ENCODE peak calls at places on chromosomes 3 and 15, in four cellular contexts. J is K562, H is H1, P is HepG2. I is an unnamed sample.

GRCh38 chr15:101393172-101393571 is 96.3 kb downstream of the PCSK6 start:
- DNase-seq in J (no peak), P (no peak), H (no peak), I (no peak)

GRCh38 chr15:62607643-62608042 is 434.9 kb upstream of the TPM1 start:
- DNase-seq in P (no peak), J (no peak), H (no peak), I (no peak)

GRCh38 chr3:187669675-187670504 is at the start of gene SST:
- DNase-seq in P (peak; percentile 16), J (peak; percentile 37), H (no peak), I (peak; percentile 90)

GRCh38 chr15:73717802-73718201 is 33.6 kb downstream of the CD276 start:
- DNase-seq in H (no peak), P (no peak), J (no peak), I (peak; percentile 49)

GRCh38 chr15:73838795-73839565 is 34.4 kb upstream of the TBC1D21 start:
- DNase-seq in H (no peak), J (no peak), P (no peak), I (no peak)

GRCh38 chr3:183298708-183299153 is 45.7 kb downstream of the B3GNT5 start:
- DNase-seq in H (no peak), J (peak; percentile 61), P (no peak), I (peak; percentile 33)

GRCh38 chr15:63212050-63212973 is 22.9 kb downstream of the RAB8B start:
- DNase-seq in J (peak; percentile 67), H (no peak), P (peak; percentile 39), I (no peak)

GRCh38 chr3:147958754-147959153 is 549.6 kb downstream of the ZIC1 start:
- DNase-seq in H (no peak), J (no peak), P (no peak), I (no peak)

GRCh38 chr15:67366904-67367303 is 112.3 kb downstream of the IQCH start:
- DNase-seq in J (no peak), P (no peak), H (no peak), I (no peak)

GRCh38 chr3:28867836-28868235 is 413.0 kb upstream of the RBMS3 start:
- DNase-seq in J (no peak), H (no peak), P (no peak), I (no peak)

GRCh38 chr3:27568393-27568792 is 84.2 kb upstream of the SLC4A7 start:
- DNase-seq in P (no peak), H (no peak), J (no peak), I (no peak)

GRCh38 chr3:81425198-81425868 is 336.1 kb downstream of the GBE1 start:
- DNase-seq in P (no peak), J (no peak), H (peak; percentile 9), I (no peak)

GRCh38 chr3:128487813-128488635 is 5.0 kb downstream of the GATA2 start:
- DNase-seq in J (peak; percentile 95), P (peak; percentile 89), H (peak; percentile 62), I (peak; percentile 91)

GRCh38 chr3:175989161-175989560 is 1130.0 kb downstream of the NAALADL2 start:
- DNase-seq in P (no peak), H (no peak), J (no peak), I (no peak)

GRCh38 chr3:108394563-108394962 is 98.2 kb downstream of the HHLA2 start:
- DNase-seq in H (no peak), J (no peak), P (no peak), I (no peak)

GRCh38 chr3:122513386-122514122 is 1.2 kb downstream of the KPNA1 start:
- DNase-seq in J (peak; percentile 14), P (no peak), H (no peak), I (no peak)

GRCh38 chr15:75694241-75695182 is 18.1 kb downstream of the CSPG4 start:
- DNase-seq in H (no peak), J (peak; percentile 95), P (peak; percentile 35), I (peak; percentile 63)

GRCh38 chr3:169246158-169246557 is 417.4 kb downstream of the MECOM start:
- DNase-seq in H (no peak), P (no peak), J (no peak), I (no peak)

GRCh38 chr15:52689562-52689961 is 10.4 kb upstream of the ATOSA start:
- DNase-seq in H (no peak), P (no peak), J (no peak), I (no peak)

GRCh38 chr3:192986399-192986798 is 68.7 kb upstream of the MB21D2 start:
- DNase-seq in H (no peak), P (no peak), J (no peak), I (no peak)

GRCh38 chr3:157335198-157335597 is 101.5 kb upstream of the PTX3 start:
- DNase-seq in P (no peak), J (no peak), H (no peak), I (no peak)

DNA sequence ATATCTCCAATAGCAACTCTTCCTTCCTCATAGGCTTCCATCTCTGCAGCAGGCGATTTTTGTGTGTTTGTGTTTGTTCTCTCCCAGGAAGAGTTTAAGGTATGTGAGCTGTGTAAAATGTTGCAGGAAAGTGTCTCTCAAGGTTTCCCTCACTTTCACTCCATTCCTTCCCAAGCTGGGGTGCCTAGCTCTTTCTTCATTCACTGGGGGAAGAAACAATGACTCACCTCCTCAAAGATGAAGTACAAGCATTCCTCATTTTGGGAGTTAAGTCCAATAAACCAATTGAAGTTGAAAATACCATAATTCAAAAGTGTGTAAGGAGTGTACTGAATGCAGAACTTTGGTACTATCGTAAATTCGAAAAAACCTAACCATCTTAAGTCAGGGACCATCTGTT is 422.7 kb upstream of the CFAP20DC start:
- DNase-seq in H (no peak), J (no peak), P (no peak), I (no peak)
- TF ChIP-seq ATF2 in H (no peak), J (no peak), P (no peak), I (no peak)

GRCh38 chr3:77935418-77935817 is 895.5 kb downstream of the ROBO2 start:
- DNase-seq in H (no peak), P (no peak), J (no peak), I (no peak)

GRCh38 chr3:77931272-77932009 is 891.5 kb downstream of the ROBO2 start:
- DNase-seq in J (no peak), H (no peak), P (peak; percentile 1), I (no peak)
- TF ChIP-seq JUN in J (no peak), H (no peak), P (no peak), I (no peak)

GRCh38 chr15:96232335-96232734 is 98.2 kb upstream of the NR2F2 start:
- DNase-seq in P (no peak), J (no peak), H (no peak), I (no peak)
- TF ChIP-seq CREB1 in P (no peak), J (no peak), H (no peak), I (no peak)

GRCh38 chr15:69193948-69194827 is 33.8 kb downstream of the GLCE start:
- DNase-seq in J (no peak), P (no peak), H (no peak), I (no peak)
- TF ChIP-seq ATF2 in J (no peak), P (no peak), H (no peak), I (no peak)

GRCh38 chr3:47612178-47612577 is 33.5 kb upstream of the CSPG5 start:
- DNase-seq in J (peak; percentile 9), P (no peak), H (no peak), I (no peak)

GRCh38 chr3:47610572-47610971 is 31.9 kb upstream of the CSPG5 start:
- DNase-seq in P (no peak), J (no peak), H (no peak), I (no peak)

GRCh38 chr3:47613723-47614122 is 35.1 kb upstream of the CSPG5 start:
- DNase-seq in P (no peak), J (no peak), H (no peak), I (no peak)

GRCh38 chr3:47612879-47613278 is 34.2 kb upstream of the CSPG5 start:
- DNase-seq in H (no peak), J (no peak), P (no peak), I (no peak)

DNA sequence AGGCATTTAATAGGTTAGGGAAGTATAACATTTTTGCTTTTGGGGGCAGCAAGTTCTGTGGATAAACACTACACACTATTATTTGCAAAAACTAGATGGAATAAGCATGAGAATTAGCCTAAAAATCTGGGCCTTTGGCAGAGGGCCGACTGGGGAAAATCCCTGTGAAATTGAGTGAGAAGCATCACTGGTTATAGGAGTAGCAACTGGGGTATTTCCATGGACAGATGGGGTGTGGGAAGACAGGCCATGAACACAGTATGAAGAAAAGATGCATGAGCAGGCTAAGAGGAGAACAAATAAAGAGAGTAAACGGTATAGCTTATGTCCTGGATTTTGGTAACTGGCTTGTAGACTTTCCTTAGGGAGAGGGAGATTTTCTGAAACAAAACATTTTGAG is 32.9 kb upstream of the CSPG5 start:
- DNase-seq in J (no peak), H (no peak), P (no peak), I (no peak)
- TF ChIP-seq JUN in J (no peak), H (no peak), P (no peak), I (no peak)

GRCh38 chr3:136018876-136019275 is 53.3 kb downstream of the PPP2R3A start:
- DNase-seq in H (no peak), J (no peak), P (no peak), I (no peak)
- TF ChIP-seq CREB1 in H (no peak), J (no peak), P (no peak), I (no peak)

DNA sequence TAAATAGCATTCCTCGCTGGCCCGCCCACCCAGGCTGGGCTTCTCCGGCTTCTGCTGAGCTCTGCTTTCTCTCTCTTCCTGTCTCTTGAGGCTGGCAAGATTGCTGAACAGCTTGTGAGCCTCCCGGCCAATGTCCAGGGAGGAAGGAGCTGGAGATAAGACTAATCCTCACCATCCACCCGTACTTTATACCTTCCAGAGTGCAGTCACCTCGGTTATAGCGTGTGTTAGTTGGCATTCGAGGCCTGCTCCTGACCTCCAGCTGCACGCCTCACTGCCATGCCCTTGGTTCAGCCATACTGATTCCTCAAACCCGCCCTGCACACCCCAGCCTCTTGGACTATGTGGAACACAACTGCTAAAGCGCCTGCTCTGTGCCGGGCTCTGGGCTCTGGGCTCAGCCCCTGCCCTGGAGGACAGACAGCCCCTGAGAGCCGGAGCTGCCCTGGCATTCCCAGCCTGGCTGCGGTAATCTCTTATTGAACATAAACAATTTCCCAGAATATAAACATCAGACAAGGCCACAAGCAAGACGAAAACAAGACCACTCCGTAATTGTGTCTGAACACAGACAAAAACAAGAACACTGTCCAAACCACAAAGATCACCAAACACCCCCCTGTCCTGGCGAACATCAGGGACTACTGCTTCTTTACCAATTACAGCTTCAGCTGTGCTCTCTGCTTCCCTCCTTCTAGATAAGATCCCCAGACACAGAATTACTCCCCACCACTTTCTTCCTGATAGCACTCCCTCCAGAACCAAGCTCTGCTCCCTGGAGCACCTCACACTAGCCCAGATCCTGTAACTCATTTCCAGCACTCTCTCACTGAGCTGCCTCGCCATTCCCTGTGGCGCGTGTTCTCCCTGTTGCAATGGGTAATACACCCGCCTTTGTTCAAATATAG is 57.0 kb upstream of the TLE3 start:
- DNase-seq in H (no peak), P (no peak), J (no peak), I (peak; percentile 38)
- TF ChIP-seq ATF2 in H (no peak), P (no peak), J (no peak), I (no peak)